ENCODE peak calls at places on chromosomes 11 and 22, in six cellular contexts. D, H, N, J, F and L are unnamed samples.

GRCh38 chr22:30328466-30329049 is 1.8 kb upstream of the TBC1D10A start:
- DNase-seq in F (no peak), H (no peak), D (no peak), J (no peak), N (no peak), L (no peak)

GRCh38 chr22:22618923-22619322 is 25.5 kb upstream of the GGTLC2 start:
- DNase-seq in F (no peak), J (no peak), D (no peak), N (no peak), H (peak), L (no peak)

GRCh38 chr22:48099671-48100070 is 1337.2 kb downstream of the TBC1D22A start:
- DNase-seq in D (no peak), J (no peak), N (no peak), H (no peak), F (no peak), L (no peak)

GRCh38 chr22:45164217-45165123 is 745 bp downstream of the NUP50 start:
- DNase-seq in H (peak), D (no peak), F (peak), J (no peak), N (no peak), L (peak)

GRCh38 chr11:125257185-125257584 is 92.6 kb downstream of the PKNOX2 start:
- DNase-seq in N (no peak), J (no peak), H (peak), D (peak), F (peak), L (no peak)

GRCh38 chr22:45603631-45604030 is 68.0 kb upstream of the ATXN10 start:
- DNase-seq in N (no peak), H (no peak), F (no peak), D (peak), J (no peak), L (peak)

GRCh38 chr11:43576834-43577521 is 103.6 kb upstream of the HSD17B12 start:
- DNase-seq in J (peak), H (peak), F (peak), D (peak), N (no peak), L (peak)

GRCh38 chr11:99015634-99016454 is 4.9 kb upstream of the CNTN5 start:
- DNase-seq in N (peak), J (peak), D (peak), H (peak), F (peak), L (peak)

GRCh38 chr11:45828996-45829395 is 18.3 kb upstream of the CRY2 start:
- DNase-seq in H (no peak), N (no peak), F (no peak), D (no peak), J (no peak), L (no peak)

GRCh38 chr22:30749272-30749671 is 54.6 kb downstream of the OSBP2 start:
- DNase-seq in H (no peak), F (no peak), D (no peak), J (no peak), N (no peak), L (no peak)

GRCh38 chr11:112844530-112844929 is 116.7 kb upstream of the NCAM1 start:
- DNase-seq in N (no peak), H (no peak), J (no peak), D (no peak), F (no peak), L (no peak)

GRCh38 chr22:23183107-23183698 is 2.9 kb downstream of the BCR start:
- DNase-seq in J (peak), F (peak), D (no peak), N (no peak), H (peak), L (peak)

GRCh38 chr11:66261578-66261977 is 6.9 kb upstream of the RAB1B start:
- DNase-seq in D (no peak), N (no peak), J (no peak), F (no peak), H (no peak), L (no peak)

GRCh38 chr11:43547900-43548381 is 132.6 kb upstream of the HSD17B12 start:
- DNase-seq in J (no peak), H (peak), D (peak), F (no peak), N (no peak), L (no peak)

GRCh38 chr11:23767576-23767975 is 729.3 kb upstream of the LUZP2 start:
- DNase-seq in J (no peak), H (no peak), N (no peak), F (no peak), D (no peak), L (no peak)

GRCh38 chr22:49433044-49433443 is 394.6 kb downstream of the BRD1 start:
- DNase-seq in H (no peak), D (no peak), F (no peak), J (no peak), N (no peak), L (no peak)

GRCh38 chr11:107665016-107665415 is 46.8 kb downstream of the SLN start:
- DNase-seq in D (no peak), J (no peak), N (no peak), H (no peak), F (no peak), L (no peak)

GRCh38 chr11:2089536-2090165 is 49.5 kb downstream of the IGF2 start:
- DNase-seq in F (peak), J (peak), D (peak), H (peak), N (no peak), L (peak)

GRCh38 chr11:16358726-16359125 is 2.4 kb upstream of the SOX6 start:
- DNase-seq in N (no peak), H (no peak), J (no peak), F (no peak), D (no peak), L (no peak)

GRCh38 chr11:121426476-121427454 is 25.3 kb upstream of the SORL1 start:
- DNase-seq in J (no peak), F (no peak), H (peak), D (no peak), N (no peak), L (peak)

GRCh38 chr11:40235841-40236240 is 1223.6 kb downstream of the LRRC4C start:
- DNase-seq in D (no peak), F (no peak), N (no peak), H (no peak), J (no peak), L (no peak)

GRCh38 chr11:60871378-60872061 is 4.2 kb downstream of the ZP1 start:
- DNase-seq in D (no peak), J (no peak), F (no peak), H (no peak), N (no peak), L (peak)

GRCh38 chr11:27968461-27968860 is 139.5 kb downstream of the KIF18A start:
- DNase-seq in F (no peak), J (no peak), H (no peak), N (no peak), D (no peak), L (no peak)

GRCh38 chr11:16191212-16191851 is 165.0 kb downstream of the SOX6 start:
- DNase-seq in D (peak), H (peak), N (no peak), J (peak), F (no peak), L (peak)

GRCh38 chr22:41831383-41831782 is 1.5 kb upstream of the SREBF2 start:
- DNase-seq in F (peak), J (no peak), D (no peak), H (no peak), N (no peak), L (peak)

GRCh38 chr11:61961570-61962212 is 5.7 kb downstream of the FTH1 start:
- DNase-seq in D (peak), H (peak), J (peak), F (no peak), N (no peak), L (no peak)

GRCh38 chr11:68959465-68960298 is 21.1 kb downstream of the MRGPRD start:
- DNase-seq in J (no peak), D (no peak), F (no peak), N (no peak), H (no peak), L (no peak)

GRCh38 chr11:109405671-109406070 is 16.3 kb upstream of the C11orf87 start:
- DNase-seq in F (no peak), N (no peak), J (no peak), H (no peak), D (no peak), L (no peak)

GRCh38 chr22:47384977-47385376 is 622.5 kb downstream of the TBC1D22A start:
- DNase-seq in H (no peak), F (no peak), J (no peak), N (no peak), D (no peak), L (no peak)

GRCh38 chr11:117182551-117182935 is 4.0 kb downstream of the SIDT2 start:
- DNase-seq in J (no peak), N (no peak), H (no peak), F (no peak), D (no peak), L (no peak)
- TF ChIP-seq MYC in J (no peak), N (no peak), H (no peak), F (no peak), D (no peak), L (no peak)

GRCh38 chr11:73154178-73154577 is 12.1 kb upstream of the FCHSD2 start:
- DNase-seq in N (peak), H (peak), F (no peak), J (no peak), D (no peak), L (peak)
- TF ChIP-seq MYC in N (no peak), H (no peak), F (no peak), J (no peak), D (no peak), L (peak)

DNA sequence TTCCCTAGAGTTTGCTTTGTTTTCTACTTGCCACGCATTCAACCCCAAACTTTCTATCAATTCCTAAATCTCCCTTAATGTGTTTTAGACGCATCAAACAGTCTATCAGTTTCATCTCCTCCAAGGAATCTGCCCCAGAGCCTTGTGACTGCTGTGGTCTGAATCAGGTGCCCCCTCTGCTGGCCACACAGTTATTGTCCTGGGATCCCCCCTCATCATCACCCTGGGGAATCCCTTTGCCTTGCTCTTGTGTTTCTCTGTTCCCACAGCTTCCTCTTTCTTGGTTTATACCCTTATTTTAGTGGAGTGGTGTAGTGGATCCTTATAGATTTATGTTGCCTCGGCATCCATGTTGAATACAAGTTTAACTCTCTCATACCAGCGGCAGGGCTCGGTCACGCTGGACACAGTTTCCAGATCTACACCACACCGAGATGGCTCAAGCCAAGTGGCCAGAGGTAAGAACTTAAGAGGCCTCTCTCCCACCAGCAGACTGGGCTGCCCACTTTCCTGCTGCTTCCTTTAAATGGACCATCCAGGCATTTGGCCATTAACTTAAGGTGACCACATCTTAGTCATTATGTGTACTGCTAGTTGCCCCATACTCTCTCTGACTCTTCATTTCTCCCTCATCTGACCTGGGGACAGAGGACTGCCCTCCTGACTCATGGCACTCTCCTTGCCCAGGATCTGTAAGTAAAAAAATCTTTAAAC is 8.2 kb downstream of the UPB1 start:
- DNase-seq in H (peak), D (peak), N (peak), F (peak), J (no peak), L (peak)
- TF ChIP-seq MYC in H (no peak), D (no peak), N (no peak), F (no peak), J (no peak), L (no peak)

GRCh38 chr22:39316440-39317083 is 2.9 kb downstream of the RPL3 start:
- DNase-seq in D (peak), N (peak), J (peak), F (peak), H (peak), L (peak)

GRCh38 chr22:39312410-39312809 is 7.0 kb downstream of the RPL3 start:
- DNase-seq in J (no peak), D (no peak), N (no peak), F (no peak), H (no peak), L (no peak)

GRCh38 chr22:39315389-39315788 is 4.0 kb downstream of the RPL3 start:
- DNase-seq in H (no peak), D (no peak), F (peak), J (no peak), N (no peak), L (no peak)

GRCh38 chr22:39313258-39314001 is 6.0 kb downstream of the RPL3 start:
- DNase-seq in N (no peak), J (no peak), H (no peak), D (no peak), F (no peak), L (no peak)

GRCh38 chr22:39314251-39314971 is 5.0 kb downstream of the RPL3 start:
- DNase-seq in F (no peak), D (no peak), J (no peak), N (no peak), H (no peak), L (no peak)
- TF ChIP-seq MYC in F (no peak), D (no peak), J (no peak), N (no peak), H (no peak), L (no peak)

GRCh38 chr11:7690648-7691047 is 15.6 kb downstream of the OVCH2 start:
- DNase-seq in H (no peak), N (no peak), F (no peak), J (no peak), D (no peak), L (no peak)
- TF ChIP-seq MYC in H (no peak), N (no peak), F (no peak), J (no peak), D (no peak), L (no peak)

GRCh38 chr11:12288212-12288933 is 89.0 kb upstream of the PARVA start:
- DNase-seq in H (peak), N (no peak), D (peak), F (peak), J (peak), L (peak)
- TF ChIP-seq MYC in H (no peak), N (no peak), D (no peak), F (no peak), J (no peak), L (no peak)